ENCODE peak calls at places on chromosomes 3 and 15, in eight cellular contexts. One of them, this sample, is unnamed.

GRCh38 chr15:99408236-99409096 is 157.2 kb downstream of the LRRC28 start:
- DNase-seq in ascending aorta: peak
- DNase-seq in osteocyte: no peak
- DNase-seq in fibroblast of mammary gland: peak
- DNase-seq in bronchial epithelial cell: no peak
- DNase-seq in RWPE1: no peak
- DNase-seq in mesothelial cell of epicardium: peak
- DNase-seq in left ventricle myocardium inferior: peak
- DNase-seq in this sample: peak

GRCh38 chr3:110436209-110436608 is 635.4 kb upstream of the NECTIN3 start:
- DNase-seq in ascending aorta: no peak
- DNase-seq in osteocyte: no peak
- DNase-seq in fibroblast of mammary gland: no peak
- DNase-seq in bronchial epithelial cell: no peak
- DNase-seq in RWPE1: no peak
- DNase-seq in mesothelial cell of epicardium: no peak
- DNase-seq in left ventricle myocardium inferior: no peak
- DNase-seq in this sample: no peak

GRCh38 chr15:39585871-39586301 is 5.0 kb downstream of the THBS1 start:
- DNase-seq in ascending aorta: no peak
- DNase-seq in osteocyte: no peak
- DNase-seq in fibroblast of mammary gland: no peak
- DNase-seq in bronchial epithelial cell: peak
- DNase-seq in RWPE1: no peak
- DNase-seq in mesothelial cell of epicardium: no peak
- DNase-seq in left ventricle myocardium inferior: no peak
- DNase-seq in this sample: peak

GRCh38 chr3:120568624-120569023 is 27.5 kb upstream of the NDUFB4 start:
- DNase-seq in ascending aorta: no peak
- DNase-seq in osteocyte: no peak
- DNase-seq in fibroblast of mammary gland: no peak
- DNase-seq in bronchial epithelial cell: peak
- DNase-seq in RWPE1: no peak
- DNase-seq in mesothelial cell of epicardium: no peak
- DNase-seq in left ventricle myocardium inferior: no peak
- DNase-seq in this sample: no peak

GRCh38 chr15:55254916-55255679 is 34.5 kb downstream of the RAB27A start:
- DNase-seq in ascending aorta: no peak
- DNase-seq in osteocyte: no peak
- DNase-seq in fibroblast of mammary gland: no peak
- DNase-seq in bronchial epithelial cell: no peak
- DNase-seq in RWPE1: no peak
- DNase-seq in mesothelial cell of epicardium: no peak
- DNase-seq in left ventricle myocardium inferior: no peak
- DNase-seq in this sample: no peak

GRCh38 chr3:102156426-102156825 is 278.4 kb upstream of the ZPLD1 start:
- DNase-seq in ascending aorta: peak
- DNase-seq in osteocyte: no peak
- DNase-seq in fibroblast of mammary gland: peak
- DNase-seq in bronchial epithelial cell: peak
- DNase-seq in RWPE1: peak
- DNase-seq in mesothelial cell of epicardium: no peak
- DNase-seq in left ventricle myocardium inferior: no peak
- DNase-seq in this sample: peak

GRCh38 chr3:61765109-61765876 is 203.9 kb downstream of the PTPRG start:
- DNase-seq in ascending aorta: no peak
- DNase-seq in osteocyte: no peak
- DNase-seq in fibroblast of mammary gland: no peak
- DNase-seq in bronchial epithelial cell: no peak
- DNase-seq in RWPE1: no peak
- DNase-seq in mesothelial cell of epicardium: no peak
- DNase-seq in left ventricle myocardium inferior: no peak
- DNase-seq in this sample: no peak

GRCh38 chr3:156474560-156475389 is 80.1 kb downstream of the SSR3 start:
- DNase-seq in ascending aorta: no peak
- DNase-seq in osteocyte: no peak
- DNase-seq in fibroblast of mammary gland: no peak
- DNase-seq in bronchial epithelial cell: peak
- DNase-seq in RWPE1: no peak
- DNase-seq in mesothelial cell of epicardium: no peak
- DNase-seq in left ventricle myocardium inferior: no peak
- DNase-seq in this sample: no peak

GRCh38 chr15:81113204-81113657 is 20.8 kb upstream of the CFAP161 start:
- DNase-seq in ascending aorta: no peak
- DNase-seq in osteocyte: no peak
- DNase-seq in fibroblast of mammary gland: no peak
- DNase-seq in bronchial epithelial cell: peak
- DNase-seq in RWPE1: no peak
- DNase-seq in mesothelial cell of epicardium: no peak
- DNase-seq in left ventricle myocardium inferior: no peak
- DNase-seq in this sample: no peak

GRCh38 chr3:129428382-129429079 is at the start of gene EFCAB12:
- DNase-seq in ascending aorta: peak
- DNase-seq in osteocyte: peak
- DNase-seq in fibroblast of mammary gland: peak
- DNase-seq in bronchial epithelial cell: peak
- DNase-seq in RWPE1: peak
- DNase-seq in mesothelial cell of epicardium: peak
- DNase-seq in left ventricle myocardium inferior: peak
- DNase-seq in this sample: peak

GRCh38 chr3:53496984-53497383 is 2.6 kb downstream of the CACNA1D start:
- DNase-seq in ascending aorta: no peak
- DNase-seq in osteocyte: no peak
- DNase-seq in fibroblast of mammary gland: no peak
- DNase-seq in bronchial epithelial cell: no peak
- DNase-seq in RWPE1: no peak
- DNase-seq in mesothelial cell of epicardium: no peak
- DNase-seq in left ventricle myocardium inferior: no peak
- DNase-seq in this sample: no peak

GRCh38 chr3:67459131-67459530 is 195.3 kb downstream of the SUCLG2 start:
- DNase-seq in ascending aorta: no peak
- DNase-seq in osteocyte: no peak
- DNase-seq in fibroblast of mammary gland: no peak
- DNase-seq in bronchial epithelial cell: no peak
- DNase-seq in RWPE1: no peak
- DNase-seq in mesothelial cell of epicardium: no peak
- DNase-seq in left ventricle myocardium inferior: no peak
- DNase-seq in this sample: no peak

GRCh38 chr3:120424506-120424905 is 26.3 kb downstream of the FSTL1 start:
- DNase-seq in ascending aorta: peak
- DNase-seq in osteocyte: no peak
- DNase-seq in fibroblast of mammary gland: no peak
- DNase-seq in bronchial epithelial cell: no peak
- DNase-seq in RWPE1: no peak
- DNase-seq in mesothelial cell of epicardium: no peak
- DNase-seq in left ventricle myocardium inferior: peak
- DNase-seq in this sample: no peak

GRCh38 chr15:82580713-82581112 is 40.5 kb upstream of the RPS17 start:
- DNase-seq in ascending aorta: no peak
- DNase-seq in osteocyte: no peak
- DNase-seq in fibroblast of mammary gland: no peak
- DNase-seq in bronchial epithelial cell: no peak
- DNase-seq in RWPE1: no peak
- DNase-seq in mesothelial cell of epicardium: no peak
- DNase-seq in left ventricle myocardium inferior: no peak
- DNase-seq in this sample: no peak

GRCh38 chr15:82587805-82588204 is 47.5 kb upstream of the RPS17 start:
- DNase-seq in ascending aorta: no peak
- DNase-seq in osteocyte: no peak
- DNase-seq in fibroblast of mammary gland: no peak
- DNase-seq in bronchial epithelial cell: no peak
- DNase-seq in RWPE1: no peak
- DNase-seq in mesothelial cell of epicardium: no peak
- DNase-seq in left ventricle myocardium inferior: no peak
- DNase-seq in this sample: no peak

DNA sequence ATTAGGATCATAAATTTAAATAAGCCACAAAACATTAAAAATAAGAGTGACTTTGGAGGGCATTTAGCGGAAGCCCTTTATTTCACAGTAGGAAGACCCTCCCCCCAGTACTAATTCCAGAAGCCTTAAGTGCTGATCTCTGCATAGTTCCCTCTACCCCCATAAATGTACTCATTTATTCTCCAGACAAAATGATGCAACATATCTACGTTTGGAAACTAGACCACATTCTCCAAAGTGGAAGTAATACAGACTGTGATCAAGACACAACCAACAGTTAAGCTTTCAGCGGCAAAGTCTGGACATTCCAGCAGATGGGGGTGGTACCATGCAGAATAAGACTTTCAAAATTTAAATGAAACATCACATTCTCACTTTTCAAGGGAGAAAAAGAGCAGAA is 44.8 kb upstream of the RPS17 start:
- DNase-seq in ascending aorta: no peak
- DNase-seq in osteocyte: no peak
- DNase-seq in fibroblast of mammary gland: peak
- DNase-seq in bronchial epithelial cell: no peak
- DNase-seq in RWPE1: no peak
- DNase-seq in mesothelial cell of epicardium: no peak
- DNase-seq in left ventricle myocardium inferior: no peak
- DNase-seq in this sample: no peak
- TF ChIP-seq CTCF in ascending aorta: no peak
- TF ChIP-seq CTCF in osteocyte: no peak
- TF ChIP-seq CTCF in fibroblast of mammary gland: peak
- TF ChIP-seq CTCF in bronchial epithelial cell: no peak
- TF ChIP-seq CTCF in RWPE1: no peak
- TF ChIP-seq CTCF in mesothelial cell of epicardium: no peak
- TF ChIP-seq CTCF in left ventricle myocardium inferior: no peak
- TF ChIP-seq CTCF in this sample: peak

DNA sequence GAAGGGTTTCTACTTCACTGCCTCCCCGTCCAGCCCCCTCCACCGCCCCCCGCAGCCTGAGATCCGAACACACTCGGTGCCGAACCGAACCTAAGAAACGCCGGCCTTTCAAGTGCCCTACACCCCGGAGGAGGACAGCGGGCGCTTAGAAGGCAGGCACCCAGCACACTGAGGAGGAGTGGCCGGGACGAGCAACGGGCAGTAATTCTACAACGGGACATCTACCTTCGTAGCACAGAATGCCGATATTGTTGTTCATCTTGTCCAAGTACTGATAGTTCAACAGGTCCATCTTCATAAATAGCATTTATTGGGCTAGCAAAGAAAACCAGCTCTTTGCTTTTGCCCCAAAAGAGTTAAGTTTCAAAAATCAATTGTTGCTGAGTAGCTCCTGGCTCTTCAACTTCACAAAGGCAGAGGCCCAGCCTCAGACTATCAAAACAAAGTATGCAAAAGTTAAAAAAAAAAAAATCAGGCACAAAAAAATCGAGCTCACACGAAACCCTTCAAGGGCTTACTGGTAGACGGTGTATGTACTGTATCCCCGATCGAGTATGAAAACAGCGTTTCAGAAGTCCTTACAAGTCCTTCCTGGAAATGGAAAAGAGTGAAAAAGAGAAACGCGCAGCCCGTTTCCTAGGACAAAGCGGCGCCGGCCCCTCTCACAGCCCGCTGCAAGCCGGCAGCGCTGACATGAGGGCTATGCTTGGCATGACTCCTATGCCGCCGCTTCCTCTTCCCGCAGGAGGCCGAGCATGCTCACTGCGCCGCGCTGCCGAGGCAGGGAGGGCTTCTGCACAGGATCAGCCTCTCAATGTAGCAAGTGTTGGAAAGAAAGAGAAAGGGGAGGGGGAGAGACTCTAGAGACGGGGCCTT is at the start of gene VGLL4:
- DNase-seq in ascending aorta: peak
- DNase-seq in osteocyte: peak
- DNase-seq in fibroblast of mammary gland: peak
- DNase-seq in bronchial epithelial cell: peak
- DNase-seq in RWPE1: peak
- DNase-seq in mesothelial cell of epicardium: peak
- DNase-seq in left ventricle myocardium inferior: peak
- DNase-seq in this sample: peak
- TF ChIP-seq CTCF in ascending aorta: peak
- TF ChIP-seq CTCF in osteocyte: peak
- TF ChIP-seq CTCF in fibroblast of mammary gland: peak
- TF ChIP-seq CTCF in bronchial epithelial cell: peak
- TF ChIP-seq CTCF in RWPE1: peak
- TF ChIP-seq CTCF in mesothelial cell of epicardium: no peak
- TF ChIP-seq CTCF in left ventricle myocardium inferior: peak
- TF ChIP-seq CTCF in this sample: peak

DNA sequence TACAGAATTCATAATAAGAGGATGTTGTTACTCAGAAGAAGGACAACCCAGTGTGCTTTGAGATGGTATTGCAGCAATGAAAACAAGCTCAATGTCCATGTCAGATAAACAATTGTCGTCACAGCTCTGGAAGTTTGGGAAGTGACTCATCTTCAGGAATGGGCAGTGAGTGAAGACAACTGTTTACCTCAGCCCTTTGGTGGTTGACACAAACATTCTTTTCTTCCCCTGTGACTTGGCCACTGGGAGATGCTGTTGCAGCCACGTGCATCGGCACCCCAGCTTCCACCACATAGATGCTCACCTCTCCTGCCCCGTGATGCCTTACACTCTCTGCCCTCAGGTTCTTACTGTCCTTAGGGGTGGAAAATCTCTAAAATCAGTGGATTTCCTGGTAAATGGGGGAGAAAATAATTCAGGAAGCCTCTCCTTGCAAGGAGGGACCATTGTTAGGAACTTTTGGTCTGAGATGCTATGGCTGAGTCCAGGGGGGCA is 114.1 kb upstream of the GALNT15 start:
- DNase-seq in ascending aorta: peak
- DNase-seq in osteocyte: no peak
- DNase-seq in fibroblast of mammary gland: peak
- DNase-seq in bronchial epithelial cell: peak
- DNase-seq in RWPE1: peak
- DNase-seq in mesothelial cell of epicardium: no peak
- DNase-seq in left ventricle myocardium inferior: no peak
- DNase-seq in this sample: peak
- TF ChIP-seq CTCF in ascending aorta: no peak
- TF ChIP-seq CTCF in osteocyte: no peak
- TF ChIP-seq CTCF in fibroblast of mammary gland: peak
- TF ChIP-seq CTCF in bronchial epithelial cell: peak
- TF ChIP-seq CTCF in RWPE1: no peak
- TF ChIP-seq CTCF in mesothelial cell of epicardium: no peak
- TF ChIP-seq CTCF in left ventricle myocardium inferior: no peak
- TF ChIP-seq CTCF in this sample: peak

GRCh38 chr3:38370149-38370548 is 23.6 kb downstream of the XYLB start:
- DNase-seq in ascending aorta: no peak
- DNase-seq in osteocyte: no peak
- DNase-seq in fibroblast of mammary gland: no peak
- DNase-seq in bronchial epithelial cell: no peak
- DNase-seq in RWPE1: no peak
- DNase-seq in mesothelial cell of epicardium: no peak
- DNase-seq in left ventricle myocardium inferior: no peak
- DNase-seq in this sample: no peak

GRCh38 chr3:38367709-38368108 is 21.1 kb downstream of the XYLB start:
- DNase-seq in ascending aorta: peak
- DNase-seq in osteocyte: no peak
- DNase-seq in fibroblast of mammary gland: no peak
- DNase-seq in bronchial epithelial cell: no peak
- DNase-seq in RWPE1: no peak
- DNase-seq in mesothelial cell of epicardium: no peak
- DNase-seq in left ventricle myocardium inferior: no peak
- DNase-seq in this sample: no peak

GRCh38 chr3:38370861-38371260 is 24.3 kb downstream of the XYLB start:
- DNase-seq in ascending aorta: no peak
- DNase-seq in osteocyte: no peak
- DNase-seq in fibroblast of mammary gland: no peak
- DNase-seq in bronchial epithelial cell: no peak
- DNase-seq in RWPE1: no peak
- DNase-seq in mesothelial cell of epicardium: no peak
- DNase-seq in left ventricle myocardium inferior: no peak
- DNase-seq in this sample: no peak

GRCh38 chr3:38368238-38368637 is 21.7 kb downstream of the XYLB start:
- DNase-seq in ascending aorta: peak
- DNase-seq in osteocyte: no peak
- DNase-seq in fibroblast of mammary gland: no peak
- DNase-seq in bronchial epithelial cell: no peak
- DNase-seq in RWPE1: no peak
- DNase-seq in mesothelial cell of epicardium: no peak
- DNase-seq in left ventricle myocardium inferior: no peak
- DNase-seq in this sample: no peak

GRCh38 chr3:38369186-38369585 is 22.6 kb downstream of the XYLB start:
- DNase-seq in ascending aorta: peak
- DNase-seq in osteocyte: no peak
- DNase-seq in fibroblast of mammary gland: no peak
- DNase-seq in bronchial epithelial cell: no peak
- DNase-seq in RWPE1: no peak
- DNase-seq in mesothelial cell of epicardium: no peak
- DNase-seq in left ventricle myocardium inferior: no peak
- DNase-seq in this sample: no peak
- TF ChIP-seq CTCF in ascending aorta: no peak
- TF ChIP-seq CTCF in osteocyte: no peak
- TF ChIP-seq CTCF in fibroblast of mammary gland: no peak
- TF ChIP-seq CTCF in bronchial epithelial cell: no peak
- TF ChIP-seq CTCF in RWPE1: no peak
- TF ChIP-seq CTCF in mesothelial cell of epicardium: no peak
- TF ChIP-seq CTCF in left ventricle myocardium inferior: no peak
- TF ChIP-seq CTCF in this sample: no peak